ENCODE peak calls at places on chromosomes 12 and 14, in ten cellular contexts. O, B, V, P, G, J, D, Q, Y and H are unnamed samples.

GRCh38 chr12:124359671-124360581 is 65.0 kb downstream of the RFLNA start:
- DNase-seq in O (no peak), B (peak), V (no peak), P (peak), G (no peak), J (no peak), D (no peak), Q (peak), Y (no peak), H (no peak)

GRCh38 chr14:85248881-85249635 is 280.9 kb upstream of the FLRT2 start:
- DNase-seq in O (no peak), B (no peak), V (peak), P (peak), G (no peak), J (no peak), D (no peak), Q (no peak), Y (peak), H (no peak)

GRCh38 chr14:68544150-68544892 is 248.5 kb downstream of the ZFP36L1 start:
- DNase-seq in O (peak), B (peak), V (peak), P (peak), G (peak), J (no peak), D (peak), Q (peak), Y (peak), H (peak)

GRCh38 chr14:71070169-71070568 is 162.9 kb downstream of the PCNX1 start:
- DNase-seq in O (peak), B (no peak), V (no peak), P (no peak), G (no peak), J (no peak), D (no peak), Q (no peak), Y (peak), H (no peak)

GRCh38 chr14:68278568-68279436 is 459.2 kb downstream of the RAD51B start:
- DNase-seq in O (peak), B (no peak), V (peak), P (no peak), G (no peak), J (no peak), D (peak), Q (no peak), Y (peak), H (peak)

GRCh38 chr12:6285532-6286306 is 24.8 kb upstream of the PLEKHG6 start:
- DNase-seq in O (no peak), B (no peak), V (peak), P (no peak), G (peak), J (no peak), D (no peak), Q (no peak), Y (peak), H (no peak)

GRCh38 chr12:46830731-46831334 is 5.0 kb upstream of the SLC38A4 start:
- DNase-seq in O (no peak), B (no peak), V (peak), P (no peak), G (peak), J (no peak), D (no peak), Q (no peak), Y (peak), H (peak)

GRCh38 chr12:6647083-6647604 is at the start of gene ACRBP:
- DNase-seq in O (no peak), B (peak), V (peak), P (peak), G (peak), J (no peak), D (no peak), Q (peak), Y (peak), H (peak)

GRCh38 chr12:128729628-128730121 is 94.1 kb downstream of the SLC15A4 start:
- DNase-seq in O (peak), B (no peak), V (no peak), P (no peak), G (no peak), J (no peak), D (no peak), Q (no peak), Y (no peak), H (no peak)

GRCh38 chr12:114976361-114976760 is 292.4 kb upstream of the TBX3 start:
- DNase-seq in O (no peak), B (no peak), V (no peak), P (no peak), G (no peak), J (no peak), D (no peak), Q (no peak), Y (peak), H (no peak)

GRCh38 chr12:122471324-122472226 is 29.2 kb downstream of the ZCCHC8 start:
- DNase-seq in O (peak), B (no peak), V (peak), P (no peak), G (peak), J (no peak), D (no peak), Q (no peak), Y (peak), H (peak)

GRCh38 chr12:46483572-46484395 is 111.2 kb upstream of the SLC38A2 start:
- DNase-seq in O (no peak), B (no peak), V (peak), P (no peak), G (no peak), J (no peak), D (no peak), Q (no peak), Y (peak), H (no peak)

GRCh38 chr14:70919774-70920173 is 12.5 kb downstream of the PCNX1 start:
- DNase-seq in O (peak), B (no peak), V (peak), P (no peak), G (no peak), J (peak), D (peak), Q (no peak), Y (peak), H (no peak)

GRCh38 chr12:122028601-122029560 is 7.2 kb downstream of the BCL7A start:
- DNase-seq in O (no peak), B (no peak), V (no peak), P (no peak), G (no peak), J (no peak), D (no peak), Q (no peak), Y (no peak), H (no peak)

GRCh38 chr12:43766291-43766690 is 7.5 kb downstream of the IRAK4 start:
- DNase-seq in O (peak), B (no peak), V (peak), P (no peak), G (no peak), J (no peak), D (peak), Q (no peak), Y (peak), H (no peak)

GRCh38 chr14:104140213-104140462 is 1.8 kb downstream of the KIF26A start:
- DNase-seq in O (no peak), B (no peak), V (no peak), P (peak), G (no peak), J (no peak), D (no peak), Q (no peak), Y (no peak), H (no peak)

GRCh38 chr14:66476964-66477363 is 9.2 kb upstream of the CCDC196 start:
- DNase-seq in O (peak), B (no peak), V (peak), P (no peak), G (no peak), J (no peak), D (peak), Q (no peak), Y (peak), H (peak)

GRCh38 chr12:132250707-132251106 is 78.7 kb downstream of the GALNT9 start:
- DNase-seq in O (no peak), B (no peak), V (no peak), P (no peak), G (no peak), J (no peak), D (no peak), Q (no peak), Y (no peak), H (no peak)

GRCh38 chr12:47095446-47096236 is 15.9 kb upstream of the AMIGO2 start:
- DNase-seq in O (peak), B (no peak), V (peak), P (no peak), G (no peak), J (no peak), D (peak), Q (no peak), Y (peak), H (no peak)

GRCh38 chr12:28222081-28222700 is 31.9 kb downstream of the CCDC91 start:
- DNase-seq in O (no peak), B (no peak), V (no peak), P (no peak), G (no peak), J (peak), D (peak), Q (no peak), Y (no peak), H (no peak)

GRCh38 chr14:103314496-103315277 is 19.4 kb upstream of the EIF5 start:
- DNase-seq in O (no peak), B (no peak), V (no peak), P (no peak), G (no peak), J (no peak), D (no peak), Q (peak), Y (no peak), H (no peak)

GRCh38 chr12:66232258-66232657 is 43.2 kb downstream of the IRAK3 start:
- DNase-seq in O (no peak), B (no peak), V (no peak), P (no peak), G (no peak), J (no peak), D (no peak), Q (no peak), Y (no peak), H (no peak)

GRCh38 chr14:89767861-89768268 is 186.7 kb downstream of the EFCAB11 start:
- DNase-seq in O (peak), B (no peak), V (peak), P (peak), G (no peak), J (peak), D (peak), Q (no peak), Y (peak), H (peak)